ENCODE peak calls at places on chromosomes 6 and 20, in ten cellular contexts. I is tibial nerve, H is endothelial cell of umbilical vein, X is body of pancreas, T is esophagus muscularis mucosa, K is ovary, U is esophagus squamous epithelium, P is IMR-90, F is A549, E is uterus. Y is an unnamed sample.
A peak's percentile ranks its signal among the peaks of the same experiment; 100 is the strongest.

GRCh38 chr6:45021652-45022051 is 306.5 kb upstream of the RUNX2 start:
- DNase-seq in I (no peak), H (no peak), X (no peak), T (no peak), K (no peak), U (no peak), P (peak; percentile 43), F (no peak), E (no peak), Y (no peak)

GRCh38 chr6:11851405-11851804 is 72.8 kb upstream of the ADTRP start:
- DNase-seq in I (no peak), H (no peak), X (no peak), T (no peak), K (no peak), U (no peak), P (peak; percentile 82), F (no peak), E (no peak), Y (no peak)

GRCh38 chr6:10720229-10720959 is 2.5 kb upstream of the TMEM14C start:
- DNase-seq in I (no peak), H (peak; percentile 54), X (peak; percentile 34), T (no peak), K (peak; percentile 76), U (no peak), P (peak; percentile 17), F (no peak), E (peak; percentile 18), Y (peak; percentile 48)

GRCh38 chr20:10177326-10177725 is 41.3 kb upstream of the SNAP25 start:
- DNase-seq in I (no peak), H (no peak), X (no peak), T (no peak), K (no peak), U (no peak), P (peak; percentile 58), F (no peak), E (no peak), Y (no peak)

GRCh38 chr20:59948828-59949720 is 8.9 kb downstream of the FAM217B start:
- DNase-seq in I (no peak), H (peak; percentile 57), X (no peak), T (no peak), K (no peak), U (no peak), P (peak; percentile 67), F (no peak), E (peak; percentile 23), Y (peak; percentile 48)

GRCh38 chr6:24951831-24952299 is 16.1 kb upstream of the RIPOR2 start:
- DNase-seq in I (no peak), H (no peak), X (no peak), T (no peak), K (no peak), U (peak; percentile 19), P (no peak), F (no peak), E (no peak), Y (no peak)

GRCh38 chr6:147053311-147053921 is 150.8 kb upstream of the STXBP5 start:
- DNase-seq in I (no peak), H (no peak), X (no peak), T (no peak), K (no peak), U (no peak), P (no peak), F (no peak), E (no peak), Y (no peak)

GRCh38 chr20:64003970-64004725 is 23.2 kb downstream of the PRPF6 start:
- DNase-seq in I (no peak), H (no peak), X (no peak), T (no peak), K (no peak), U (no peak), P (no peak), F (no peak), E (no peak), Y (no peak)

GRCh38 chr6:106510090-106510970 is 119.0 kb downstream of the RTN4IP1 start:
- DNase-seq in I (no peak), H (no peak), X (peak; percentile 60), T (no peak), K (peak; percentile 69), U (no peak), P (no peak), F (peak; percentile 52), E (peak; percentile 42), Y (peak; percentile 28)

GRCh38 chr6:90440586-90441338 is 144.1 kb upstream of the BACH2 start:
- DNase-seq in I (no peak), H (no peak), X (no peak), T (no peak), K (no peak), U (no peak), P (no peak), F (no peak), E (no peak), Y (no peak)

GRCh38 chr6:163579111-163579879 is 164.8 kb downstream of the QKI start:
- DNase-seq in I (no peak), H (no peak), X (no peak), T (no peak), K (no peak), U (no peak), P (no peak), F (no peak), E (no peak), Y (no peak)
- TF ChIP-seq POLR2A in I (peak; percentile 22), H (peak; percentile 54), X (no peak), T (no peak), K (no peak), U (no peak), P (no peak), F (no peak), E (no peak), Y (no peak)

GRCh38 chr20:49539481-49540231 is 28.3 kb downstream of the PTGIS start:
- DNase-seq in I (no peak), H (no peak), X (no peak), T (no peak), K (no peak), U (no peak), P (no peak), F (no peak), E (no peak), Y (no peak)
- H3K4me1 ChIP-seq in I (no peaks in the 10 kb centered on the region), H (no peaks in the 10 kb centered on the region), X (no peaks in the 10 kb centered on the region), T (no peaks in the 10 kb centered on the region), K (no peaks in the 10 kb centered on the region), U (no peaks in the 10 kb centered on the region), P (no peaks in the 10 kb centered on the region), F (peaks cover 5% of the 10 kb centered on the region), E (no peaks in the 10 kb centered on the region), Y (no peaks in the 10 kb centered on the region)

GRCh38 chr6:156976144-156977088 is 199.2 kb downstream of the ARID1B start:
- DNase-seq in I (no peak), H (no peak), X (no peak), T (no peak), K (no peak), U (no peak), P (no peak), F (no peak), E (no peak), Y (peak; percentile 38)

GRCh38 chr6:156975414-156975813 is 198.2 kb downstream of the ARID1B start:
- DNase-seq in I (no peak), H (no peak), X (no peak), T (no peak), K (no peak), U (no peak), P (no peak), F (no peak), E (no peak), Y (no peak)

GRCh38 chr6:156978948-156979347 is 201.8 kb downstream of the ARID1B start:
- DNase-seq in I (no peak), H (no peak), X (no peak), T (no peak), K (no peak), U (no peak), P (no peak), F (no peak), E (no peak), Y (no peak)

GRCh38 chr6:156980515-156980914 is 203.3 kb downstream of the ARID1B start:
- DNase-seq in I (no peak), H (no peak), X (no peak), T (no peak), K (no peak), U (no peak), P (no peak), F (no peak), E (no peak), Y (no peak)

DNA sequence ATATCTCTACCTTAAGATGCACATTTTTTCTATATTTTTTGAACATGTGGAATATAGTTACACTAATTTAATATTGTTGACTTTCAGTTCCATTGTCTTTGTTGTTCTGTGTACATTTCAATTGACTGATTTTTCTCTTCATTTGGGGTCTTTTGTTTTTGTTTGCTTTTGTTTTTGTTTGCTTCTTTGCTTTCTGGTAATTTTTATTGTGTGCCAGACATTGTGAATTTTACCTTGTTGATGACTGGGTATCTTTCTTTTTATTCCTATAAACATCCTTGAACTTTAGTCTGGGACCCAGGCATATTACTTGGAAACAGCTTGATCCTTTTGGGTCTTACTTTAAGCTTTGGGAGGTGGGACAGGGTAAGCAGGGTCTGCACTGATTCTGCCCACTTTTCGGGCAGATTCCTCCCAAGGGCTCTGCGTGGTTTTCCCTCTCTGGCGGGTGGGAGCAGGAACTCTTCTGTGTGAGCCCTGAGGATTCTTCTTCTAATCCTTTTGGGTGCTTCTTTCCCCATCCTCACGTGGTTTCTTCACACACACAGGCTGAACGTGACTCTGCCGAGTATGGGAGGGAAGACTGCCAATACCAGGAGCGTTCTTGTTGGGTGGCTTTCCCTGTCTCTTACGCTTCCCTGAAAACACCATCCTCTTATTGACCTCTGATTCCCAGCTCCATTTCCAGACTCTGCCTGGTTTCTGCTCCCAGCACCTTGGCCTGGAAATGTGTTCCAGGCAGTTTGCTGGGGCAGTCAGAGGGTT is 200.5 kb downstream of the ARID1B start:
- DNase-seq in I (no peak), H (no peak), X (no peak), T (no peak), K (no peak), U (no peak), P (peak; percentile 47), F (no peak), E (peak; percentile 55), Y (peak; percentile 69)
- TF ChIP-seq POLR2A in I (no peak), H (no peak), X (no peak), T (no peak), K (no peak), U (no peak), P (no peak), F (no peak), E (no peak), Y (no peak)

GRCh38 chr6:36738108-36738507 is 40.5 kb downstream of the RAB44 start:
- DNase-seq in I (no peak), H (no peak), X (no peak), T (no peak), K (no peak), U (no peak), P (no peak), F (no peak), E (no peak), Y (no peak)
- H3K4me1 ChIP-seq in I (peaks cover 12% of the 10 kb centered on the region), H (peaks cover 42% of the 10 kb centered on the region), X (peaks cover 5% of the 10 kb centered on the region), T (peaks cover 22% of the 10 kb centered on the region), K (peaks cover 5% of the 10 kb centered on the region), U (peaks cover 20% of the 10 kb centered on the region), P (peaks cover 12% of the 10 kb centered on the region), F (peaks cover 13% of the 10 kb centered on the region), E (no peaks in the 10 kb centered on the region), Y (no peaks in the 10 kb centered on the region)